ENCODE peak calls at places on chromosomes 11 and 22, in four cellular contexts. J is GM23338, D is HepG2, S is fibroblast of lung. X is an unnamed sample. For H3K79me2, the result is how much of the 10 kb centered on the place peaks cover.

GRCh38 chr11:134975866-134976265 is 563.8 kb upstream of the B3GAT1 start:
- DNase-seq in J (no peak), D (no peak), S (no peak), X (no peak)

GRCh38 chr22:28978158-28978557 is 83.5 kb downstream of the C22orf31 start:
- DNase-seq in J (no peak), D (no peak), S (peak), X (no peak)

GRCh38 chr22:22388055-22388454 is 120.5 kb downstream of the ZNF280B start:
- DNase-seq in J (no peak), D (no peak), S (no peak), X (no peak)

GRCh38 chr11:86978247-86978646 is 23.1 kb upstream of the FZD4 start:
- DNase-seq in J (no peak), D (no peak), S (no peak), X (no peak)

GRCh38 chr11:73384871-73385692 is 8.9 kb downstream of the RELT start:
- DNase-seq in J (no peak), D (no peak), S (no peak), X (no peak)

GRCh38 chr11:74611369-74611861 is 19.0 kb downstream of the POLD3 start:
- DNase-seq in J (peak), D (peak), S (peak), X (peak)

GRCh38 chr11:57493507-57494503 is 21.7 kb downstream of the SLC43A1 start:
- DNase-seq in J (peak), D (peak), S (no peak), X (peak)

GRCh38 chr11:78295991-78296930 is 107.5 kb downstream of the USP35 start:
- DNase-seq in J (no peak), D (no peak), S (no peak), X (peak)

GRCh38 chr22:48441553-48441850 is 1386.2 kb downstream of the BRD1 start:
- DNase-seq in J (no peak), D (no peak), S (no peak), X (no peak)

GRCh38 chr11:73416711-73417265 is 40.6 kb downstream of the RELT start:
- DNase-seq in J (no peak), D (no peak), S (no peak), X (no peak)

GRCh38 chr11:45328726-45329125 is 42.6 kb upstream of the SYT13 start:
- DNase-seq in J (no peak), D (no peak), S (no peak), X (no peak)

GRCh38 chr11:74453373-74453975 is 13.9 kb downstream of the KCNE3 start:
- DNase-seq in J (peak), D (peak), S (peak), X (peak)

GRCh38 chr22:47123006-47123826 is 360.8 kb downstream of the TBC1D22A start:
- DNase-seq in J (no peak), D (no peak), S (no peak), X (no peak)

GRCh38 chr22:25363474-25363873 is 144.0 kb downstream of the CRYBB2 start:
- DNase-seq in J (no peak), D (no peak), S (no peak), X (no peak)

GRCh38 chr11:3854977-3855807 is at the start of gene STIM1:
- DNase-seq in J (peak), D (peak), S (peak), X (peak)

GRCh38 chr11:11937433-11937832 is 71.0 kb downstream of the DKK3 start:
- DNase-seq in J (no peak), D (no peak), S (peak), X (no peak)

GRCh38 chr11:11937957-11938356 is 70.5 kb downstream of the DKK3 start:
- DNase-seq in J (no peak), D (no peak), S (no peak), X (no peak)

GRCh38 chr11:11944444-11944843 is 64.0 kb downstream of the DKK3 start:
- DNase-seq in J (no peak), D (no peak), S (no peak), X (no peak)

GRCh38 chr11:11942668-11943067 is 65.8 kb downstream of the DKK3 start:
- DNase-seq in J (no peak), D (no peak), S (no peak), X (no peak)

GRCh38 chr11:11940551-11940950 is 67.9 kb downstream of the DKK3 start:
- DNase-seq in J (peak), D (no peak), S (no peak), X (peak)
- H3K27ac ChIP-seq in J (no peak), D (no peak), S (no peak), X (peak)

GRCh38 chr22:23793326-23793725 is 6.6 kb downstream of the SMARCB1 start:
- DNase-seq in J (no peak), D (no peak), S (no peak), X (no peak)

GRCh38 chr22:23789638-23790037 is 2.9 kb downstream of the SMARCB1 start:
- DNase-seq in J (no peak), D (peak), S (no peak), X (no peak)

GRCh38 chr22:23790819-23791736 is 4.3 kb downstream of the SMARCB1 start:
- DNase-seq in J (no peak), D (no peak), S (peak), X (no peak)

GRCh38 chr22:23789121-23789520 is 2.4 kb downstream of the SMARCB1 start:
- DNase-seq in J (peak), D (no peak), S (no peak), X (peak)

GRCh38 chr22:23791737-23792645 is 5.2 kb downstream of the SMARCB1 start:
- DNase-seq in J (no peak), D (no peak), S (no peak), X (no peak)
- H3K79me2 ChIP-seq in J (half or more), D (half or more), S (half or more), X (half or more)

GRCh38 chr22:45450101-45450785 is 36.8 kb downstream of the RIBC2 start:
- DNase-seq in J (no peak), D (no peak), S (no peak), X (no peak)

GRCh38 chr22:45446216-45446615 is 32.7 kb downstream of the RIBC2 start:
- DNase-seq in J (no peak), D (no peak), S (peak), X (no peak)

GRCh38 chr22:45445031-45445710 is 31.7 kb downstream of the RIBC2 start:
- DNase-seq in J (no peak), D (no peak), S (no peak), X (no peak)

GRCh38 chr22:45450931-45451651 is 37.6 kb downstream of the RIBC2 start:
- DNase-seq in J (no peak), D (no peak), S (peak), X (no peak)

DNA sequence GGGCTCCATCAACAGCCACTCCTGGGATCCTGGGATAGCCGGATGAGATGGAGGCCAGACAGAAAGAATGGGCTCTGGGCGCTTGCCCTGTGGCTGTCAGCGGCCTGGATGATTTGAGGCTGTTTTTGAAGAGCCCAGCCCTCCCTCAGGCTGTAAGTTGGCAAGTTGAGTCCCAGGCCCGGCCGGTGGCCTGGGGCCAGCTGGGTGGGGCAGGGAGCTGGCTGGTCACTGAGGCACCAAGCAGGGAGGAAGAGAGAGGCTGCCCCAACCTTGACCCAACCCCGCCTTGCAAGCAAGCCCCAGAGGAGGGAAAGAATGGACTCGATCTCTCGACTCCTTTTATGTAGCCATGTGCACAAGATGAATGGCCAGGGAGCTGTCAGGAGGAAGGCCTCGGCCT is 34.9 kb downstream of the RIBC2 start:
- DNase-seq in J (no peak), D (no peak), S (no peak), X (no peak)
- H3K27ac ChIP-seq in J (no peak), D (no peak), S (no peak), X (no peak)

DNA sequence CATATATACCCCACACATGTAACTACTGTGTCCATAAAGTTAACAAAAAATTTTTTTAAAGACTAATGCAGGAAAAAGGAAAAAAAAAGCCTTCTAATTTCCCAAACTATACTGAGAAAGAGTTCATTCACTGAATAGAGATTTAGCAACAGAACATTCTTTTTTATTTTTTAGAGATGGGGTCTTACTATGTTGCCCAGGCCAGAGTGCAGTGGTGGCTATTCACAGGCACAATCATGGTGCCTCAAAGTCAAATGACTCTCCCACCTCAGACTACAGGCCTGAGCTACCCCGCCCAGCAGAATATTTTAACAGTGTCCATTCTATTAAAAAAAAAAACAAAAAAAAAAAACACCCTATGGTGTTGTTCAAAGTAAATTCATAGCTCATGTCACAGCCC is 25.7 kb downstream of the DGCR2 start:
- DNase-seq in J (no peak), D (no peak), S (no peak), X (no peak)
- H3K79me2 ChIP-seq in J (half or more), D (under half), S (under half), X (half or more)

DNA sequence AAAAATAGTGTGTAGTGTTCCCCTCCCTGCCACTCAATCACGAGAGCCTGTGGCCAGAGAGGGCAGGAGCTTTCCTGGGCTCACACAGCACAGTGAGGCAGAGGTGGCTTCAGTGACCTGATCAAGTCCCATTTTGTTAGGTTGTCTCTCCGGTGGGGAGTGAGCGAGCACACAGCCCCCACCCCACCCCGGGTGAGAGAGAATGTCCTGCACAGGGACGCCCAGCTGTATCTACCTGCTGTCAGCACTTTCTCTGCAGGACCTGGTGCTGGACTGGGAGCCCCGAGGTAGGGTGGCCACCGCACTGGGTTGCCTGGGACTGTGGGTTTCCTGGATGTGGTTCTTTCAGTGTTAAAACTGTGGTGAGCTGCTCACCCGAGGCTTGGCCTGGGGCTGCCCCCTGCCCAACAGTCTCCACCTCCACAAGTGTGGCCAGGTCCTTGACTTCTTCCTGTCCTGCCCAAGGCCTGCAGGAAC is 6.1 kb downstream of the CAPN5 start:
- DNase-seq in J (no peak), D (no peak), S (no peak), X (no peak)
- H3K27ac ChIP-seq in J (no peak), D (no peak), S (peak), X (no peak)

DNA sequence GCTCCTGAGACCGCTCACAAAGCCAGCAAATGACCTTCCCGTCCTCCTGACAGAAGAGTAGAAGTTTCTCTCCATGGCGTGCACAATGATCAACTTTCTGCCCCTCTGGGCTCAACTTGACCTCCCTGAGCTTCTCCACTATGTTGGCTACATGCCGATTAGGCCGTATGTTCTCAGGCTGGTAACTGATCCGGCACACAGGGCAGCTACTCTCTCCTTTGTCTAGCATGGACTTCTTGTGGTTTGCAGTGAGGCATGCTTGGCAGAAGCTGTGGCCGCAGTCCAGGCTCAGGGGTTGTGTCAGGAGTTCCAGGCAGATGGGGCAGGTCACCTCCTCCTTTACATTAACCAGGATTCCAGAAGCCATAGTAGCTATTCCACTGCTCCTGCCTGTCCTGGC is 5.1 kb downstream of the TRIM5 start:
- DNase-seq in J (no peak), D (no peak), S (peak), X (no peak)
- H3K79me2 ChIP-seq in J (under half), D (under half), S (under half), X (under half)